ENCODE peak calls at places on chromosome 4, in ten cellular contexts. One of them, this sample, is unnamed.

GRCh38 chr4:946517-947471 is 14.5 kb downstream of the TMEM175 start:
- DNase-seq in left lung: no peak
- DNase-seq in A172: no peak
- DNase-seq in retina: peak
- DNase-seq in BJ: no peak
- DNase-seq in occipital lobe: no peak
- DNase-seq in T-helper 2 cell: no peak
- DNase-seq in upper lobe of right lung: peak
- DNase-seq in NCI-H1694 treated with DMSO at 0.1 percent for 48 hours: no peak
- DNase-seq in spleen: peak
- DNase-seq in this sample: no peak

GRCh38 chr4:185237185-185237584 is 27.8 kb downstream of the SNX25 start:
- DNase-seq in left lung: no peak
- DNase-seq in A172: no peak
- DNase-seq in retina: no peak
- DNase-seq in BJ: no peak
- DNase-seq in occipital lobe: no peak
- DNase-seq in T-helper 2 cell: no peak
- DNase-seq in upper lobe of right lung: no peak
- DNase-seq in NCI-H1694 treated with DMSO at 0.1 percent for 48 hours: no peak
- DNase-seq in spleen: no peak
- DNase-seq in this sample: no peak

GRCh38 chr4:3686746-3687145 is 79.4 kb upstream of the ADRA2C start:
- DNase-seq in left lung: no peak
- DNase-seq in A172: no peak
- DNase-seq in retina: no peak
- DNase-seq in BJ: no peak
- DNase-seq in occipital lobe: no peak
- DNase-seq in T-helper 2 cell: no peak
- DNase-seq in upper lobe of right lung: no peak
- DNase-seq in NCI-H1694 treated with DMSO at 0.1 percent for 48 hours: no peak
- DNase-seq in spleen: no peak
- DNase-seq in this sample: no peak

GRCh38 chr4:663438-664428 is 10.3 kb downstream of the ATP5ME start:
- DNase-seq in left lung: peak
- DNase-seq in A172: no peak
- DNase-seq in retina: peak
- DNase-seq in BJ: no peak
- DNase-seq in occipital lobe: no peak
- DNase-seq in T-helper 2 cell: peak
- DNase-seq in upper lobe of right lung: peak
- DNase-seq in NCI-H1694 treated with DMSO at 0.1 percent for 48 hours: peak
- DNase-seq in spleen: peak
- DNase-seq in this sample: no peak

GRCh38 chr4:123862812-123863211 is 466.2 kb downstream of the SPRY1 start:
- DNase-seq in left lung: no peak
- DNase-seq in A172: no peak
- DNase-seq in retina: no peak
- DNase-seq in BJ: no peak
- DNase-seq in occipital lobe: no peak
- DNase-seq in T-helper 2 cell: no peak
- DNase-seq in upper lobe of right lung: no peak
- DNase-seq in NCI-H1694 treated with DMSO at 0.1 percent for 48 hours: no peak
- DNase-seq in spleen: no peak
- DNase-seq in this sample: no peak

GRCh38 chr4:113452868-113453620 is 308.5 kb downstream of the CAMK2D start:
- DNase-seq in left lung: no peak
- DNase-seq in A172: peak
- DNase-seq in retina: no peak
- DNase-seq in BJ: no peak
- DNase-seq in occipital lobe: no peak
- DNase-seq in T-helper 2 cell: no peak
- DNase-seq in upper lobe of right lung: no peak
- DNase-seq in NCI-H1694 treated with DMSO at 0.1 percent for 48 hours: no peak
- DNase-seq in spleen: no peak
- DNase-seq in this sample: no peak

GRCh38 chr4:155676430-155676825 is 9.8 kb downstream of the GUCY1A1 start:
- DNase-seq in left lung: no peak
- DNase-seq in A172: peak
- DNase-seq in retina: no peak
- DNase-seq in BJ: no peak
- DNase-seq in occipital lobe: no peak
- DNase-seq in T-helper 2 cell: no peak
- DNase-seq in upper lobe of right lung: no peak
- DNase-seq in NCI-H1694 treated with DMSO at 0.1 percent for 48 hours: no peak
- DNase-seq in spleen: no peak
- DNase-seq in this sample: no peak

GRCh38 chr4:113080050-113080449 is 30.6 kb downstream of the ANK2 start:
- DNase-seq in left lung: no peak
- DNase-seq in A172: peak
- DNase-seq in retina: no peak
- DNase-seq in BJ: no peak
- DNase-seq in occipital lobe: no peak
- DNase-seq in T-helper 2 cell: no peak
- DNase-seq in upper lobe of right lung: no peak
- DNase-seq in NCI-H1694 treated with DMSO at 0.1 percent for 48 hours: no peak
- DNase-seq in spleen: no peak
- DNase-seq in this sample: no peak